ENCODE peak calls at places on chromosomes 7 and 10, in eight cellular contexts. One of them, this sample, is unnamed.

GRCh38 chr7:130441408-130441854 is 615 bp upstream of the CEP41 start:
- DNase-seq in right lobe of liver: no peak
- DNase-seq in DND-41: no peak
- DNase-seq in K562: no peak
- DNase-seq in cardiac muscle cell: peak; percentile 15
- DNase-seq in fibroblast of lung: no peak
- DNase-seq in testis: peak; percentile 38
- DNase-seq in IMR-90: peak; percentile 12
- DNase-seq in this sample: peak; percentile 74

GRCh38 chr10:92830478-92831389 is 17.6 kb upstream of the EXOC6 start:
- DNase-seq in right lobe of liver: peak; percentile 25
- DNase-seq in DND-41: peak; percentile 40
- DNase-seq in K562: peak; percentile 26
- DNase-seq in cardiac muscle cell: no peak
- DNase-seq in fibroblast of lung: no peak
- DNase-seq in testis: peak; percentile 62
- DNase-seq in IMR-90: no peak
- DNase-seq in this sample: no peak

GRCh38 chr7:41822259-41822658 is 119.4 kb upstream of the INHBA start:
- DNase-seq in right lobe of liver: no peak
- DNase-seq in DND-41: no peak
- DNase-seq in K562: no peak
- DNase-seq in cardiac muscle cell: no peak
- DNase-seq in fibroblast of lung: no peak
- DNase-seq in testis: no peak
- DNase-seq in IMR-90: no peak
- DNase-seq in this sample: no peak

GRCh38 chr10:104472505-104472904 is 118.9 kb downstream of the CFAP58 start:
- DNase-seq in right lobe of liver: no peak
- DNase-seq in DND-41: no peak
- DNase-seq in K562: no peak
- DNase-seq in cardiac muscle cell: no peak
- DNase-seq in fibroblast of lung: no peak
- DNase-seq in testis: no peak
- DNase-seq in IMR-90: peak; percentile 7
- DNase-seq in this sample: no peak

GRCh38 chr10:33706191-33706590 is 371.7 kb upstream of the NRP1 start:
- DNase-seq in right lobe of liver: no peak
- DNase-seq in DND-41: no peak
- DNase-seq in K562: no peak
- DNase-seq in cardiac muscle cell: peak; percentile 52
- DNase-seq in fibroblast of lung: peak; percentile 58
- DNase-seq in testis: no peak
- DNase-seq in IMR-90: peak; percentile 86
- DNase-seq in this sample: no peak

GRCh38 chr10:17961551-17962422 is 10.1 kb downstream of the SLC39A12 start:
- DNase-seq in right lobe of liver: no peak
- DNase-seq in DND-41: no peak
- DNase-seq in K562: no peak
- DNase-seq in cardiac muscle cell: peak; percentile 8
- DNase-seq in fibroblast of lung: peak; percentile 34
- DNase-seq in testis: no peak
- DNase-seq in IMR-90: peak; percentile 47
- DNase-seq in this sample: no peak

GRCh38 chr7:152588350-152588749 is 87.6 kb downstream of the XRCC2 start:
- DNase-seq in right lobe of liver: no peak
- DNase-seq in DND-41: no peak
- DNase-seq in K562: no peak
- DNase-seq in cardiac muscle cell: peak; percentile 95
- DNase-seq in fibroblast of lung: peak; percentile 49
- DNase-seq in testis: no peak
- DNase-seq in IMR-90: peak; percentile 53
- DNase-seq in this sample: no peak

GRCh38 chr7:28621369-28621807 is 209.1 kb downstream of the CREB5 start:
- DNase-seq in right lobe of liver: no peak
- DNase-seq in DND-41: no peak
- DNase-seq in K562: no peak
- DNase-seq in cardiac muscle cell: no peak
- DNase-seq in fibroblast of lung: no peak
- DNase-seq in testis: no peak
- DNase-seq in IMR-90: no peak
- DNase-seq in this sample: no peak

GRCh38 chr7:72286486-72286885 is 125.7 kb downstream of the CALN1 start:
- DNase-seq in right lobe of liver: no peak
- DNase-seq in DND-41: no peak
- DNase-seq in K562: no peak
- DNase-seq in cardiac muscle cell: no peak
- DNase-seq in fibroblast of lung: no peak
- DNase-seq in testis: no peak
- DNase-seq in IMR-90: no peak
- DNase-seq in this sample: no peak

GRCh38 chr7:134130124-134130523 is 3.0 kb downstream of the LRGUK start:
- DNase-seq in right lobe of liver: no peak
- DNase-seq in DND-41: no peak
- DNase-seq in K562: no peak
- DNase-seq in cardiac muscle cell: no peak
- DNase-seq in fibroblast of lung: no peak
- DNase-seq in testis: no peak
- DNase-seq in IMR-90: no peak
- DNase-seq in this sample: no peak

GRCh38 chr10:69716711-69717560 is 84.8 kb upstream of the COL13A1 start:
- DNase-seq in right lobe of liver: peak; percentile 66
- DNase-seq in DND-41: peak; percentile 60
- DNase-seq in K562: peak; percentile 72
- DNase-seq in cardiac muscle cell: peak; percentile 51
- DNase-seq in fibroblast of lung: peak; percentile 49
- DNase-seq in testis: peak; percentile 79
- DNase-seq in IMR-90: peak; percentile 33
- DNase-seq in this sample: peak; percentile 92

GRCh38 chr10:107544706-107545520 is 380.4 kb upstream of the SORCS1 start:
- DNase-seq in right lobe of liver: no peak
- DNase-seq in DND-41: no peak
- DNase-seq in K562: no peak
- DNase-seq in cardiac muscle cell: no peak
- DNase-seq in fibroblast of lung: no peak
- DNase-seq in testis: no peak
- DNase-seq in IMR-90: no peak
- DNase-seq in this sample: peak; percentile 53

DNA sequence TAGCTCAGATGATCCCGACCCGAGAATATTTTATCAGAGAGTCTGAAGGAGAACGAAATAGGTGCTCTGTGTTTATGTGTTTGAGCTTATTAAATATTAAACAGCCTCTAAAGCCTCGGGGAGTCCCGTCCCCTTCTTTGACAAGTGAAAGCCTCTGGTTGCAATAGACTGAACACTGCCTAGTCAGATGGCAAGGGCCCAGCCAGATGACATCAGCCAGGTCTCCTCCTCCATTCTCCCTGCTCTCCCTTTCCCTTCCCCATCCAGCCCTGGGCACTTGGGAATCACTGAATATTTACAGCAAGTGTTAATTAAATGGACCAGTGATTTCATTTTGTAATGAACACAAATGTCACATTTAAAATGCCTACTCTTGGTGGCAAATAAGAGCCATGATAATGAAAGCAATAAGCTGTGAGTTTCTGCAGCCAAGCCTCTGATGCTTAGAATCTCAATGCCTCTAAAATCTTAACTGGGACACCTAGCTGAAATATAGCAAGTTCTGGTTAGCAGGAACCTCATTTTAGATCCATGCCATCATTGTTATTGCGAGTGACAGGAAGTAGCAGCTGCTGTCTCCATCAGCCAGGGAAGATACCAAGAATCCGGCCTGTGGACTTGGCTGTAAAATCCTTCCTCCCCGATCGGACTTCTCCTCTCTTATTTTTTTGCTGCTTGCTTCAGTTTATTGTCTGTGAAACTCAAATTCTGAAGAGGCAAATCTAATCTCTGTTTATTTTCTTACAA is 202.1 kb downstream of the PRPF18 start:
- DNase-seq in right lobe of liver: no peak
- DNase-seq in DND-41: no peak
- DNase-seq in K562: no peak
- DNase-seq in cardiac muscle cell: peak; percentile 70
- DNase-seq in fibroblast of lung: peak; percentile 63
- DNase-seq in testis: no peak
- DNase-seq in IMR-90: peak; percentile 68
- DNase-seq in this sample: no peak
- H3K27ac ChIP-seq in right lobe of liver: peak overlapping the region; percentile 42
- H3K27ac ChIP-seq in DND-41: no peak overlapping the region
- H3K27ac ChIP-seq in K562: no peak overlapping the region
- H3K27ac ChIP-seq in cardiac muscle cell: no peak overlapping the region
- H3K27ac ChIP-seq in fibroblast of lung: peak overlapping the region; percentile 40
- H3K27ac ChIP-seq in testis: no peak overlapping the region
- H3K27ac ChIP-seq in IMR-90: peak overlapping the region; percentile 46
- H3K27ac ChIP-seq in this sample: peak overlapping the region; percentile 90

GRCh38 chr10:74109452-74109851 is 41.2 kb downstream of the AP3M1 start:
- DNase-seq in right lobe of liver: no peak
- DNase-seq in DND-41: no peak
- DNase-seq in K562: no peak
- DNase-seq in cardiac muscle cell: no peak
- DNase-seq in fibroblast of lung: no peak
- DNase-seq in testis: no peak
- DNase-seq in IMR-90: no peak
- DNase-seq in this sample: no peak

GRCh38 chr10:74113546-74113945 is 37.1 kb downstream of the AP3M1 start:
- DNase-seq in right lobe of liver: no peak
- DNase-seq in DND-41: no peak
- DNase-seq in K562: no peak
- DNase-seq in cardiac muscle cell: peak; percentile 38
- DNase-seq in fibroblast of lung: no peak
- DNase-seq in testis: no peak
- DNase-seq in IMR-90: peak; percentile 22
- DNase-seq in this sample: no peak

GRCh38 chr10:74107391-74107790 is 43.2 kb downstream of the AP3M1 start:
- DNase-seq in right lobe of liver: no peak
- DNase-seq in DND-41: no peak
- DNase-seq in K562: no peak
- DNase-seq in cardiac muscle cell: no peak
- DNase-seq in fibroblast of lung: no peak
- DNase-seq in testis: no peak
- DNase-seq in IMR-90: no peak
- DNase-seq in this sample: no peak

GRCh38 chr10:74114041-74114448 is 36.6 kb downstream of the AP3M1 start:
- DNase-seq in right lobe of liver: no peak
- DNase-seq in DND-41: no peak
- DNase-seq in K562: no peak
- DNase-seq in cardiac muscle cell: no peak
- DNase-seq in fibroblast of lung: no peak
- DNase-seq in testis: peak; percentile 75
- DNase-seq in IMR-90: no peak
- DNase-seq in this sample: no peak

GRCh38 chr10:74111799-74112198 is 38.8 kb downstream of the AP3M1 start:
- DNase-seq in right lobe of liver: no peak
- DNase-seq in DND-41: no peak
- DNase-seq in K562: no peak
- DNase-seq in cardiac muscle cell: no peak
- DNase-seq in fibroblast of lung: no peak
- DNase-seq in testis: no peak
- DNase-seq in IMR-90: no peak
- DNase-seq in this sample: no peak
- H3K36me3 ChIP-seq in right lobe of liver: peaks cover 13% of the 10 kb centered on the region
- H3K36me3 ChIP-seq in DND-41: peaks cover 54% of the 10 kb centered on the region
- H3K36me3 ChIP-seq in K562: peaks cover 96% of the 10 kb centered on the region
- H3K36me3 ChIP-seq in cardiac muscle cell: peaks cover 78% of the 10 kb centered on the region
- H3K36me3 ChIP-seq in fibroblast of lung: peaks cover 43% of the 10 kb centered on the region
- H3K36me3 ChIP-seq in testis: no peaks in the 10 kb centered on the region
- H3K36me3 ChIP-seq in IMR-90: peaks cover 80% of the 10 kb centered on the region
- H3K36me3 ChIP-seq in this sample: peaks cover 95% of the 10 kb centered on the region

DNA sequence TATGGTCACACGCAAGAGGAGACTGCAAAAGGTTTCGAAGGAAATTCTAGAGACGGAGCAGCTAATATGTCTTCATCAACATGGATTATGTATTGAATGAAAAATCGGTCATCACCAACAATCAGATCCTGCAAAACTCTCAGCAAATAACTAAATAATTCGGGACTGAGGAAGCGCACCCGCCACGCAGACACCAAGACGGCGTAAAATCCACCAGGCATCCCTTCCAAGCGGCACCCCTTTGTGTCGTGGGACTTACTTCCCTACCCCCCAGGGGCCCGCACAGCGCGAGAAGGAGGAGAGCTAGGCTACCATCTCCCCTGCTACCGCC is 749 bp downstream of the ARL3 start:
- DNase-seq in right lobe of liver: no peak
- DNase-seq in DND-41: no peak
- DNase-seq in K562: no peak
- DNase-seq in cardiac muscle cell: no peak
- DNase-seq in fibroblast of lung: no peak
- DNase-seq in testis: no peak
- DNase-seq in IMR-90: peak; percentile 19
- DNase-seq in this sample: no peak
- TF ChIP-seq CTCF in right lobe of liver: no peak
- TF ChIP-seq CTCF in DND-41: no peak
- TF ChIP-seq CTCF in K562: peak; percentile 24
- TF ChIP-seq CTCF in cardiac muscle cell: no peak
- TF ChIP-seq CTCF in fibroblast of lung: peak; percentile 52
- TF ChIP-seq CTCF in testis: no peak
- TF ChIP-seq CTCF in IMR-90: no peak
- TF ChIP-seq CTCF in this sample: no peak

DNA sequence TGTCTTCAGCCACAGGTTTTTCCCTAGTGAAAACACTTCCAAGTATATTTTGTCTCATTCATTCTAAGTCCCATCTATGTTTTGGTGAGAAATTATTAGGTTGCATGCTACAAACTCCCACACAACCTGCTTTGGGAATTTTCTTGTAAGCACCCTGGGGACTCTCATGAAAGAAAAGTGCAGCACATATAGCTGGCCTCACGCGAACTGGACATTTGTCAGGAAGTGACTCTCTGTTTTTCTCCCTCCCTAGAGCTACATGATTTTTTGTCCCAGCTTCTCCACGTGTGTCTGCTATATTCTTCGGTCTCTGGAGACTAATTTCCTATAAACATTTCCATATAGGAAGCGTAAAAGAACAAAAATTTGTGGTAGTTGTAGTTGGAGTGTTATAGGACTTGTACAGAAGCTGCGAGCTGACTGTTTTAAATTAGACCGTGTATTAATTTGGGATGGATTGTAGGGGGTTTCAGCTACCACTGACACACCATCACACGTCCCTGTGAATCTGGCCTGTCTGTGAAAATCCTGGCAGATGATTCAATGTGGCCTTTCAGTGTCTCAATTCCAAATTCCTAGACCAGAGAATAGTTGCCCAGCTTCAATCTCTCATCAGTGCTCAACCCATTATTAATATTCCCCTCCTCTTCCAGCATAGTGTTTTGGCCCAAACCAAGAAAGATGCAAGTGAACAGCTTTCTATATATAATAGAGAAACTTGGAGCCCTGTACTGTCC is 40.2 kb downstream of the ARL4A start:
- DNase-seq in right lobe of liver: no peak
- DNase-seq in DND-41: no peak
- DNase-seq in K562: no peak
- DNase-seq in cardiac muscle cell: peak; percentile 35
- DNase-seq in fibroblast of lung: no peak
- DNase-seq in testis: no peak
- DNase-seq in IMR-90: peak; percentile 10
- DNase-seq in this sample: no peak
- H3K27ac ChIP-seq in right lobe of liver: no peak overlapping the region
- H3K27ac ChIP-seq in DND-41: no peak overlapping the region
- H3K27ac ChIP-seq in K562: peak overlapping the region; percentile 95
- H3K27ac ChIP-seq in cardiac muscle cell: no peak overlapping the region
- H3K27ac ChIP-seq in fibroblast of lung: no peak overlapping the region
- H3K27ac ChIP-seq in testis: no peak overlapping the region
- H3K27ac ChIP-seq in IMR-90: no peak overlapping the region
- H3K27ac ChIP-seq in this sample: no peak overlapping the region

GRCh38 chr7:27395626-27396025 is 153.0 kb downstream of the EVX1 start:
- DNase-seq in right lobe of liver: no peak
- DNase-seq in DND-41: no peak
- DNase-seq in K562: no peak
- DNase-seq in cardiac muscle cell: no peak
- DNase-seq in fibroblast of lung: no peak
- DNase-seq in testis: no peak
- DNase-seq in IMR-90: no peak
- DNase-seq in this sample: no peak
- H3K36me3 ChIP-seq in right lobe of liver: no peaks in the 10 kb centered on the region
- H3K36me3 ChIP-seq in DND-41: no peaks in the 10 kb centered on the region
- H3K36me3 ChIP-seq in K562: no peaks in the 10 kb centered on the region
- H3K36me3 ChIP-seq in cardiac muscle cell: no peaks in the 10 kb centered on the region
- H3K36me3 ChIP-seq in fibroblast of lung: no peaks in the 10 kb centered on the region
- H3K36me3 ChIP-seq in testis: no peaks in the 10 kb centered on the region
- H3K36me3 ChIP-seq in IMR-90: no peaks in the 10 kb centered on the region
- H3K36me3 ChIP-seq in this sample: no peaks in the 10 kb centered on the region